ENCODE peak calls at places on chromosomes 16 and 17, in eight cellular contexts. B is left ventricle myocardium inferior, K is cardiac muscle cell, O is heart right ventricle, J is keratinocyte, L is lower lobe of right lung, P is Calu3, S is mesothelial cell of epicardium. Y is an unnamed sample.

GRCh38 chr16:66357523-66357928 is 9.0 kb upstream of the CDH5 start:
- DNase-seq in B (no peak), K (peak), O (no peak), J (peak), L (no peak), P (peak), S (peak), Y (peak)

GRCh38 chr16:27406729-27407128 is 4.8 kb downstream of the IL21R start:
- DNase-seq in B (no peak), K (no peak), O (no peak), J (no peak), L (no peak), P (no peak), S (no peak), Y (no peak)

GRCh38 chr17:42773290-42774035 is at the start of gene VPS25:
- DNase-seq in B (peak), K (peak), O (peak), J (peak), L (peak), P (peak), S (peak), Y (peak)

GRCh38 chr16:27879601-27880247 is 183.8 kb downstream of the GSG1L start:
- DNase-seq in B (peak), K (no peak), O (peak), J (no peak), L (no peak), P (no peak), S (no peak), Y (no peak)

GRCh38 chr17:50129303-50129945 is 536 bp downstream of the SAMD14 start:
- DNase-seq in B (no peak), K (peak), O (no peak), J (no peak), L (no peak), P (peak), S (peak), Y (no peak)

GRCh38 chr17:12987120-12987519 is 30.7 kb downstream of the ELAC2 start:
- DNase-seq in B (no peak), K (no peak), O (no peak), J (no peak), L (no peak), P (no peak), S (no peak), Y (no peak)

GRCh38 chr17:29563816-29564215 is 3.0 kb downstream of the ABHD15 start:
- DNase-seq in B (no peak), K (no peak), O (no peak), J (no peak), L (no peak), P (no peak), S (no peak), Y (no peak)

GRCh38 chr17:39450051-39450450 is 1.0 kb downstream of the MED1 start:
- DNase-seq in B (no peak), K (no peak), O (no peak), J (no peak), L (no peak), P (peak), S (no peak), Y (no peak)

GRCh38 chr17:59330314-59330942 is 1.0 kb upstream of the YPEL2 start:
- DNase-seq in B (peak), K (no peak), O (peak), J (no peak), L (peak), P (peak), S (no peak), Y (no peak)

GRCh38 chr17:38453951-38454421 is 25.7 kb downstream of the ARHGAP23 start:
- DNase-seq in B (no peak), K (peak), O (no peak), J (no peak), L (no peak), P (peak), S (no peak), Y (no peak)

GRCh38 chr17:76492989-76493501 is 8.2 kb downstream of the RHBDF2 start:
- DNase-seq in B (peak), K (peak), O (peak), J (no peak), L (peak), P (peak), S (no peak), Y (no peak)

DNA sequence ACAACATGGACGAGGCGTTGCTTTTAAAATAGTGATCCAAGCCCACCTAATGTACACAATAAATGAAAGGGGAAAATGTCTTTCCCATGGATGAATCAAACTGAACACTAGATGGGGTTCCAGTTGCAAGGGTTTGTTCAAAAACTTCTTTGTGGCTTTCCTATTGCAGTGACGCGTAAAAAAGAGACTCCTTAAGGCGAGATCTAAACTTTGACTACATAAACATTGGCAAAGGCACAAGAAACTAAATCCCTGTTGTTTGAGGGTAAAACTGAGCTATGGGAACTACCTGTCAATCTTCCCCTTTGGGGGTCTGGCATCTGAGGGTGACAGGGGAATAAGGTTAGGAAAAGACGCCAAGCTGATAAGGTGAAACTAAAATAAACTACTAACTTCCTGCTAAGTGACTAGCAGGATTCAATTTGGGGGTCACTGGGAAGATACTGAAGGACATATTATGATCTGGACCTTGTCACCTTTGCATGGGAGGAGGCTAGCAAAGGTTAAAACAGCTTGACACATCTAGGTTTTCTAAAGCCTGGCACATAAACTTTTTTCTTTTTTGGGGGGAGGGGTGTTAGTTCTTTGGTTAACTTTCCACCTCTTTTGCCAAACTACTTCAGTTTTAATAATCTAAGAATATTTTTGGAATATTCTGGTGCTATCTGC is 4.7 kb downstream of the SALL1 start:
- DNase-seq in B (no peak), K (peak), O (no peak), J (no peak), L (no peak), P (no peak), S (no peak), Y (no peak)
- TF ChIP-seq CTCF in B (no peak), K (peak), O (no peak), J (no peak), L (no peak), P (peak), S (no peak), Y (no peak)

DNA sequence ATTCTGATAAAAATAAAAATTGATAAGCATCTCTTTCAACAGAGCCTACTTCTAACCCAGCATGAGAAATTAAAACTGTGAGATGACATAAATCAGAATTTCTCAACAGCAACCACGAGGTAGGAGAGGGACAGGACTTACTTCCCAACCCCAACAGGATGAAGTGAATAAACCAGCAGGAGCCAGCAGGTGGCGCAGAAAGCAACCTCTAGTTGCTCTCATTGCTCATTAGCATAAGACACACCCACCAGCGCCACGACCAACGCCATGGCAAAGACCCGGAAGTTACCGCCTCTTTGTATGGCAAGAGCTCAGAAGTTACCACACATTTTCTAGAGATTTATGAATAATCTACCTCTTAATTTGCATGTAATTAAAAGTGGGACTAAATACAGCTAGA is 189.4 kb upstream of the CDH8 start:
- DNase-seq in B (peak), K (peak), O (peak), J (peak), L (peak), P (no peak), S (peak), Y (no peak)
- TF ChIP-seq CTCF in B (peak), K (no peak), O (peak), J (peak), L (peak), P (no peak), S (peak), Y (peak)

DNA sequence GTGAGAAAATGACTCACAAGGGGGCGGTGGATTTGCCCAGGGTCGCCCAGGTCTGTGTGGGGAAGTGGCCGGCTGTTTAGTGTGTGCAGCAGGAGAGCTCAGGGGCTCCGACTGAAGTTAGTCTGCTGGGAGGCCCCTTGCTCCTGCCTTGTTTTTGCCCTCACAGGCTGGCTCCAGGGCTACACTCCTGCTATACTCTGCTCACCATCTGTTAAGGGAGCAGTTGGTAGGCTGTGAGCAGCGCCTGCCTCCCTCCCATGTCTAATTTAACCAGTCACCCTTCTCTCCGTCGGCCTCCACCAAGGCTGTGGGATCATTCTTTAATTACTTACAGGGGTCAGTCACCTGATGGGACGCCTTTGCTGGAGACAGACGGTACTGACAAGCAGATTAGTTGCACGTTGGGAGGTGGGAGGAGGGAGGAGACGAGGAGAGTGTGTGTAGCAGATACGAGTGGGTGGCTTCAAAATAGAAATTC is 35.5 kb downstream of the KSR1 start:
- DNase-seq in B (no peak), K (no peak), O (no peak), J (no peak), L (no peak), P (no peak), S (no peak), Y (no peak)
- TF ChIP-seq CTCF in B (no peak), K (no peak), O (no peak), J (no peak), L (no peak), P (no peak), S (no peak), Y (no peak)

GRCh38 chr17:78723001-78723796 is 58.9 kb downstream of the CYTH1 start:
- DNase-seq in B (peak), K (peak), O (peak), J (no peak), L (no peak), P (no peak), S (peak), Y (no peak)

GRCh38 chr17:78724999-78725398 is 57.1 kb downstream of the CYTH1 start:
- DNase-seq in B (no peak), K (no peak), O (no peak), J (no peak), L (no peak), P (no peak), S (no peak), Y (no peak)

GRCh38 chr17:78725448-78726021 is 56.5 kb downstream of the CYTH1 start:
- DNase-seq in B (no peak), K (no peak), O (no peak), J (no peak), L (no peak), P (no peak), S (no peak), Y (no peak)

GRCh38 chr17:78723957-78724356 is 58.1 kb downstream of the CYTH1 start:
- DNase-seq in B (no peak), K (no peak), O (no peak), J (no peak), L (no peak), P (no peak), S (no peak), Y (no peak)

GRCh38 chr17:78724544-78724943 is 57.5 kb downstream of the CYTH1 start:
- DNase-seq in B (no peak), K (no peak), O (no peak), J (no peak), L (no peak), P (no peak), S (no peak), Y (no peak)
- TF ChIP-seq CTCF in B (no peak), K (no peak), O (no peak), J (no peak), L (no peak), P (no peak), S (no peak), Y (no peak)